ENCODE peak calls at places on chromosomes 12 and 14, in seven cellular contexts. S, I, J, V, G, P and O are unnamed samples.

GRCh38 chr12:102765736-102766135 is 151.3 kb downstream of the PAH start:
- DNase-seq in S (no peak), I (peak), J (no peak), V (no peak), G (peak), P (no peak), O (no peak)

GRCh38 chr14:81594012-81594411 is 60.4 kb upstream of the SEL1L start:
- DNase-seq in S (no peak), I (no peak), J (peak), V (no peak), G (peak), P (no peak), O (no peak)

GRCh38 chr12:116760621-116761020 is 22.5 kb downstream of the RNFT2 start:
- DNase-seq in S (no peak), I (no peak), J (no peak), V (no peak), G (no peak), P (no peak), O (no peak)

GRCh38 chr12:55931780-55932545 is 1.0 kb downstream of the DGKA start:
- DNase-seq in S (peak), I (no peak), J (peak), V (peak), G (peak), P (no peak), O (no peak)

GRCh38 chr12:49885663-49886461 is 17.8 kb downstream of the FAIM2 start:
- DNase-seq in S (no peak), I (no peak), J (no peak), V (no peak), G (no peak), P (no peak), O (no peak)

GRCh38 chr12:56257491-56258067 is 605 bp downstream of the ANKRD52 start:
- DNase-seq in S (no peak), I (no peak), J (no peak), V (no peak), G (peak), P (no peak), O (no peak)

GRCh38 chr12:61367281-61367785 is 892.9 kb upstream of the USP15 start:
- DNase-seq in S (no peak), I (no peak), J (no peak), V (no peak), G (no peak), P (no peak), O (no peak)

GRCh38 chr12:98294426-98294825 is 221.0 kb upstream of the TMPO start:
- DNase-seq in S (no peak), I (no peak), J (no peak), V (no peak), G (no peak), P (no peak), O (no peak)

GRCh38 chr12:45566257-45566656 is 163.2 kb upstream of the ARID2 start:
- DNase-seq in S (no peak), I (no peak), J (no peak), V (no peak), G (no peak), P (no peak), O (no peak)

GRCh38 chr12:561908-562593 is 101.2 kb downstream of the NINJ2 start:
- DNase-seq in S (no peak), I (no peak), J (peak), V (peak), G (no peak), P (no peak), O (no peak)

GRCh38 chr14:58918066-58918465 is 270.4 kb upstream of the DAAM1 start:
- DNase-seq in S (no peak), I (no peak), J (no peak), V (no peak), G (no peak), P (no peak), O (no peak)

GRCh38 chr12:79645235-79645630 is 45.5 kb downstream of the PAWR start:
- DNase-seq in S (no peak), I (no peak), J (no peak), V (no peak), G (no peak), P (no peak), O (no peak)

GRCh38 chr14:60815371-60815770 is 80.8 kb downstream of the MNAT1 start:
- DNase-seq in S (no peak), I (no peak), J (no peak), V (no peak), G (no peak), P (no peak), O (no peak)

GRCh38 chr12:89663577-89664357 is 44.9 kb downstream of the ATP2B1 start:
- DNase-seq in S (no peak), I (peak), J (no peak), V (no peak), G (peak), P (no peak), O (no peak)

GRCh38 chr12:54475542-54475941 is 2.1 kb upstream of the GTSF1 start:
- DNase-seq in S (no peak), I (no peak), J (no peak), V (no peak), G (peak), P (no peak), O (no peak)

GRCh38 chr12:76755829-76756379 is 8.0 kb upstream of the ZDHHC17 start:
- DNase-seq in S (no peak), I (no peak), J (no peak), V (no peak), G (no peak), P (no peak), O (no peak)
- H3K4me3 ChIP-seq in S (no peak), I (no peak), J (no peak), V (no peak), G (no peak), P (no peak), O (no peak)

GRCh38 chr14:20797159-20797558 is 5.5 kb downstream of the RNASE1 start:
- DNase-seq in S (no peak), I (no peak), J (no peak), V (no peak), G (no peak), P (no peak), O (no peak)

GRCh38 chr14:20799955-20800544 is 2.6 kb downstream of the RNASE1 start:
- DNase-seq in S (peak), I (no peak), J (peak), V (peak), G (no peak), P (no peak), O (no peak)

GRCh38 chr14:20799444-20799843 is 3.2 kb downstream of the RNASE1 start:
- DNase-seq in S (no peak), I (no peak), J (no peak), V (no peak), G (no peak), P (no peak), O (no peak)

GRCh38 chr14:20798318-20798717 is 4.3 kb downstream of the RNASE1 start:
- DNase-seq in S (no peak), I (no peak), J (no peak), V (no peak), G (no peak), P (no peak), O (no peak)

DNA sequence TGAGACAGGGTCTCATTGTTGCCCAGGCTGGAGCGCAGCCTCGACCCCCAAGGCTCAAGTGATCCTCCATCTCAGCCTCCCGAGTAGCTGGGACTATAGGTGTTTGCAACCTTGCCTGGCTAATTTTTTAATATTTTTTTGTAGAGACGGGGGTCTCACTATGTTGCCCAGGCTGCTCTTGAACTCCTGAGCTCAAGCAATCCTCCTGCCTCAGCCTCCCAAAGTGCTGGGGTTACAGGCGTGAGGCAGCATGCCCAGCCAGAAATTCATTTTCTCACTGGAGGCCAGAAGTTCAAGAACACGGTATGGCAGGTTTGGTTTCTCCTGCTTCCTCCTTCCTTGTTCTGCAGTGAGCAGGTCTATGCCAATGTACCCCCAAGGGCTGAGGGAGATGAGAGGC is 3.7 kb downstream of the RNASE1 start:
- DNase-seq in S (no peak), I (no peak), J (no peak), V (no peak), G (no peak), P (no peak), O (no peak)
- H3K4me3 ChIP-seq in S (no peak), I (no peak), J (peak), V (peak), G (no peak), P (no peak), O (no peak)

GRCh38 chr12:26749781-26750180 is 83.2 kb downstream of the ITPR2 start:
- DNase-seq in S (no peak), I (no peak), J (no peak), V (no peak), G (no peak), P (no peak), O (no peak)

GRCh38 chr12:26750531-26751171 is 82.3 kb downstream of the ITPR2 start:
- DNase-seq in S (no peak), I (no peak), J (no peak), V (no peak), G (no peak), P (no peak), O (no peak)

GRCh38 chr12:26748412-26748740 is 84.6 kb downstream of the ITPR2 start:
- DNase-seq in S (no peak), I (no peak), J (no peak), V (no peak), G (no peak), P (no peak), O (no peak)

GRCh38 chr12:26751179-26751578 is 81.8 kb downstream of the ITPR2 start:
- DNase-seq in S (no peak), I (no peak), J (no peak), V (no peak), G (no peak), P (no peak), O (no peak)

DNA sequence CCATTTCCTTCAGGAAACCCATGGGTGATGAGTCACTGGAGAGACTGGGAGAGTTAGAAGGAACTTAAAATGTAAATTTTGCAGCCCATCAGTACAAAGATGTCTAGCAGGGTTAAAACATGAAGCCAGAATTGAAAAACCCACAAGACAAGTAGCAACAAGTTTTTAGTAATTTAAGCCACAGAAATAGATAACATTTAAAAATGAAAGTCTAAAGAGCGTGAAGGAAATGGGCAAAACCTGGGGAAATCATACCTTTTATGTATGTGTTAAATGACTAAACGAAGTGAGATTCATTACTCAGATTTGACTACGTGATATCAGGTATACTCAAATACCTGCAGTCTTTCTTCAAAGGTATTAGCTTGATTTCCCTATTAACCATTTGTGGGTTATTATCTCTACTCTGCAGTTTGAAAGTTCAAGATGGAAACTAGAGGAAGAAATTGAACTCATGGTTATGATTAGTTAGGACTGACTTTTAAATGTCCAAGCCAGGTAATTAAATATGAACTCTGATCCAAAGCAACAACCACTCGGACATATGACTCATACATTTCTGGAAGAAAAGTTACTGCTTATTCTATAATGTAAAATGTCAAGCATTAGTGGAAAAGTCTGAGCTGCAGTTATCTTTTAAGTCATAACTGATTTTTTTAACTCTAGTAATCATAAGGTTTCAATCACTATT is 84.1 kb downstream of the ITPR2 start:
- DNase-seq in S (no peak), I (peak), J (no peak), V (no peak), G (peak), P (no peak), O (no peak)
- H3K4me3 ChIP-seq in S (no peak), I (no peak), J (no peak), V (no peak), G (no peak), P (no peak), O (no peak)

GRCh38 chr12:6952860-6953416 is 1.8 kb downstream of the PTPN6 start:
- DNase-seq in S (no peak), I (no peak), J (peak), V (no peak), G (no peak), P (no peak), O (no peak)

GRCh38 chr12:6955462-6956331 is 4.5 kb downstream of the PTPN6 start:
- DNase-seq in S (no peak), I (no peak), J (peak), V (no peak), G (no peak), P (no peak), O (no peak)

GRCh38 chr12:6953417-6954315 is 2.5 kb downstream of the PTPN6 start:
- DNase-seq in S (peak), I (no peak), J (peak), V (no peak), G (peak), P (no peak), O (no peak)

GRCh38 chr12:6954754-6955461 is 3.8 kb downstream of the PTPN6 start:
- DNase-seq in S (no peak), I (no peak), J (peak), V (no peak), G (no peak), P (no peak), O (no peak)

GRCh38 chr12:6954316-6954710 is 3.2 kb downstream of the PTPN6 start:
- DNase-seq in S (no peak), I (no peak), J (no peak), V (no peak), G (no peak), P (no peak), O (no peak)
- H3K4me3 ChIP-seq in S (no peak), I (no peak), J (peak), V (peak), G (no peak), P (no peak), O (no peak)

DNA sequence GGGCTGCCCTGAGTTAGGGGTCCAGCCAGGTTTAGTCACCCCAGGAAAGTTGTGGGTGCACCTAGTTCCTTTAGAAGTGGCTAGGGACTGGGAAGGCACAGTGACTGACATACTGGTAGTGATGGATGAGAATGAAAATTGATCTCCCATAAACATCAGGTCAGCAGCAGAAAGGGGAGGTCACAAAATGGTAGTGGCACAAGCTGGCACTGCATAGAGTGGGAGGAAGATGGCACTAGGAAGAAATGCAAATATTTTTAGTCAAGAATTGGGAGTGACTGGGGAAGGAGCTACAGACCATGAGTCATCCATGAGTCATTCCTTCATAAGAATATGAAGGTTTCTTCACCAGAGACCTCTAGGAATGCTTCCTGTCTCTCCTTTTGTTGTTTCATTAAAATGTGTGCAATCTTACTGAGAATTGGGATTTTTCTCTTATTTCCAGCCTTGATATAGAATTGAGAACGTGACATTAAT is 198.3 kb upstream of the AMIGO2 start:
- DNase-seq in S (no peak), I (peak), J (no peak), V (no peak), G (peak), P (peak), O (no peak)
- H3K4me3 ChIP-seq in S (no peak), I (no peak), J (no peak), V (no peak), G (no peak), P (no peak), O (no peak)

GRCh38 chr14:89493406-89493805 is 76.4 kb upstream of the FOXN3 start:
- DNase-seq in S (no peak), I (no peak), J (no peak), V (no peak), G (no peak), P (no peak), O (no peak)
- H3K4me3 ChIP-seq in S (no peak), I (no peak), J (peak), V (no peak), G (no peak), P (no peak), O (no peak)

DNA sequence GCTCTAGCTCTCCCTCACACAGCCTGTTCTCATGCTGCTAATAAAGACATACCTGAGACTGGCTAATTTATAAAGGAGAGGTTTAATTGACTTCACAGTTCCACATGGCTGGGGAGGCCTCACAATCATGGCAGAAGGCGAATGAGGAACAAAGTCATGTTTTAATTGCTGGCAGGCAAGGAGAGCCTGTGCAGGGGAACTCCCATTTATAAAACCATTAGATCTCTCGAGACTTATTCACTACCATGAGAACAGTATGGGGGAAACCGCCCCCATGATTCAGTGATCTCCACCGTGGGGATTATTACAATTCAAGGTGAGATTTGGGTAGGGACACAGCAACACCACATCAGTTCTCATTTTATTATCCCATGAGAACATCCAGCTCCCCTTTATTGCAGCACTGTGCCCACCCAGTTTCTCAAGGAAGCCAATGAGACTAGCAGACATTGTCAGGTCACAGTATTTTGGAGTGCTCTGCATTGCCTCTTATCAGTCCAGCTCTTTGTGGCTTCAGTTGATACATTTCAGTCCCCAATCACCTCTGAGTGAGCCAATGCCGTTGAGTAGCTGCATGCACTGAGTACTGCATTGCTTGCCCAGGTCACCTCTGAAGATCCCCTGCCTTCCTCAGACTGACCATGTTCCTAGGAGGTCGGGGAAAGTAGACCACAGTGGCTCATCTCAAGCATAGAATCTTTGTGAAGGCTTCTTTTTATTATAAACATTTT is 131.2 kb downstream of the CRADD start:
- DNase-seq in S (no peak), I (no peak), J (no peak), V (no peak), G (no peak), P (no peak), O (no peak)
- H3K4me3 ChIP-seq in S (no peak), I (no peak), J (no peak), V (no peak), G (no peak), P (no peak), O (no peak)

GRCh38 chr12:77751939-77752338 is 78.8 kb upstream of the NAV3 start:
- DNase-seq in S (no peak), I (peak), J (no peak), V (no peak), G (peak), P (no peak), O (no peak)
- H3K4me3 ChIP-seq in S (no peak), I (no peak), J (no peak), V (no peak), G (no peak), P (no peak), O (no peak)